ENCODE peak calls at places on chromosome 9, in five cellular contexts. X, J, H, C and O are unnamed samples.
A peak's percentile ranks its signal among the peaks of the same experiment; 100 is the strongest.

GRCh38 chr9:86732514-86732913 is 214.8 kb downstream of the GAS1 start:
- DNase-seq in X (no peak), J (peak; percentile 33), H (no peak), C (no peak), O (no peak)

GRCh38 chr9:76574171-76574767 is 115.3 kb downstream of the GCNT1 start:
- DNase-seq in X (peak; percentile 34), J (no peak), H (no peak), C (no peak), O (no peak)

GRCh38 chr9:134559013-134559412 is 82.6 kb upstream of the COL5A1 start:
- DNase-seq in X (no peak), J (no peak), H (no peak), C (peak; percentile 25), O (no peak)

GRCh38 chr9:21002040-21002439 is 29.4 kb downstream of the HACD4 start:
- DNase-seq in X (no peak), J (no peak), H (no peak), C (no peak), O (no peak)

GRCh38 chr9:122941560-122942234 is 877 bp downstream of the RABGAP1 start:
- DNase-seq in X (no peak), J (no peak), H (peak; percentile 37), C (no peak), O (no peak)

GRCh38 chr9:112037281-112038016 is 137.6 kb downstream of the SUSD1 start:
- DNase-seq in X (peak; percentile 81), J (no peak), H (no peak), C (peak; percentile 80), O (no peak)

GRCh38 chr9:134863941-134864820 is 16.4 kb upstream of the FCN2 start:
- DNase-seq in X (no peak), J (peak; percentile 76), H (peak; percentile 80), C (peak; percentile 75), O (peak; percentile 30)

GRCh38 chr9:128104171-128104618 is 23.3 kb downstream of the PTGES2 start:
- DNase-seq in X (no peak), J (peak; percentile 61), H (no peak), C (peak; percentile 63), O (peak; percentile 8)

GRCh38 chr9:85008215-85008614 is 338.7 kb downstream of the NTRK2 start:
- DNase-seq in X (no peak), J (no peak), H (no peak), C (no peak), O (no peak)

GRCh38 chr9:116002624-116003023 is 151.0 kb upstream of the PAPPA start:
- DNase-seq in X (no peak), J (no peak), H (no peak), C (no peak), O (peak; percentile 27)

GRCh38 chr9:137656416-137656815 is 37.6 kb downstream of the EHMT1 start:
- DNase-seq in X (no peak), J (no peak), H (no peak), C (peak; percentile 38), O (no peak)

GRCh38 chr9:82560457-82560904 is 502.5 kb downstream of the RASEF start:
- DNase-seq in X (no peak), J (no peak), H (peak; percentile 59), C (no peak), O (no peak)

GRCh38 chr9:21974542-21975409 is 19.4 kb downstream of the CDKN2A start:
- DNase-seq in X (no peak), J (peak; percentile 54), H (no peak), C (peak; percentile 83), O (no peak)

GRCh38 chr9:85715587-85715986 is 26.2 kb downstream of the AGTPBP1 start:
- DNase-seq in X (peak; percentile 22), J (no peak), H (no peak), C (no peak), O (no peak)

GRCh38 chr9:108565651-108566378 is 290.0 kb downstream of the ACTL7B start:
- DNase-seq in X (peak; percentile 28), J (peak; percentile 59), H (peak; percentile 72), C (no peak), O (peak; percentile 60)

GRCh38 chr9:125484632-125485282 is 222.3 kb downstream of the MAPKAP1 start:
- DNase-seq in X (no peak), J (peak; percentile 84), H (no peak), C (no peak), O (no peak)